ENCODE peak calls at places on chromosomes 1 and 21, in ten cellular contexts. R is ELF-1; Y is activated naive CD4-positive, alpha-beta T cell treated with anti-CD3 and anti-CD28 coated beads, Interleukin-2, amount 50 U/mL, for 16 hours; C is activated CD4-positive, CD25-positive, alpha-beta regulatory T cell treated with anti-CD3 and anti-CD28 coated beads, Interleukin-2, amount 50 U/mL, for 72 hours; I is substantia nigra; B is NCI-H345; P is kidney tubule cell; H is nucleus accumbens; K is glomerular endothelial cell; G is skeletal muscle cell. U is an unnamed sample.

GRCh38 chr1:21913763-21914162 is 23.3 kb downstream of the HSPG2 start:
- DNase-seq in R (no peak), Y (no peak), C (no peak), I (no peak), B (no peak), P (peak), H (peak), K (no peak), G (no peak), U (no peak)

GRCh38 chr1:98342556-98342955 is 319.0 kb upstream of the SNX7 start:
- DNase-seq in R (no peak), Y (no peak), C (no peak), I (no peak), B (no peak), P (peak), H (no peak), K (no peak), G (no peak), U (no peak)

GRCh38 chr1:54459714-54460113 is 53.5 kb upstream of the SSBP3 start:
- DNase-seq in R (no peak), Y (no peak), C (no peak), I (no peak), B (peak), P (no peak), H (no peak), K (no peak), G (no peak), U (peak)

GRCh38 chr1:40703316-40703715 is 11.8 kb downstream of the NFYC start:
- DNase-seq in R (no peak), Y (no peak), C (no peak), I (no peak), B (no peak), P (peak), H (no peak), K (no peak), G (peak), U (no peak)

GRCh38 chr1:39872698-39873097 is 10.6 kb downstream of the TRIT1 start:
- DNase-seq in R (no peak), Y (no peak), C (no peak), I (no peak), B (no peak), P (no peak), H (no peak), K (no peak), G (no peak), U (no peak)

GRCh38 chr1:55854911-55855310 is 639.7 kb upstream of the USP24 start:
- DNase-seq in R (no peak), Y (no peak), C (no peak), I (no peak), B (no peak), P (no peak), H (no peak), K (no peak), G (no peak), U (no peak)

GRCh38 chr1:199691540-199691939 is 336.0 kb upstream of the NR5A2 start:
- DNase-seq in R (no peak), Y (no peak), C (no peak), I (no peak), B (peak), P (peak), H (no peak), K (peak), G (peak), U (no peak)

GRCh38 chr1:97919568-97920261 is 1.1 kb downstream of the DPYD start:
- DNase-seq in R (no peak), Y (no peak), C (no peak), I (no peak), B (no peak), P (peak), H (no peak), K (no peak), G (no peak), U (no peak)

GRCh38 chr1:204685236-204686006 is at the start of gene LRRN2:
- DNase-seq in R (peak), Y (no peak), C (no peak), I (no peak), B (peak), P (peak), H (no peak), K (no peak), G (no peak), U (peak)

GRCh38 chr21:39660596-39660995 is 47.9 kb downstream of the B3GALT5 start:
- DNase-seq in R (peak), Y (no peak), C (no peak), I (no peak), B (no peak), P (peak), H (no peak), K (no peak), G (no peak), U (peak)

GRCh38 chr1:33022650-33023200 is 14.0 kb downstream of the AK2 start:
- DNase-seq in R (no peak), Y (no peak), C (no peak), I (no peak), B (no peak), P (no peak), H (no peak), K (no peak), G (no peak), U (no peak)

GRCh38 chr1:23018661-23019093 is 591 bp upstream of the KDM1A start:
- DNase-seq in R (no peak), Y (no peak), C (no peak), I (no peak), B (no peak), P (no peak), H (no peak), K (no peak), G (no peak), U (no peak)

GRCh38 chr21:45607021-45607921 is 36.3 kb upstream of the PCBP3 start:
- DNase-seq in R (no peak), Y (peak), C (peak), I (no peak), B (no peak), P (peak), H (peak), K (no peak), G (no peak), U (no peak)

GRCh38 chr21:37367301-37367757 is 756 bp downstream of the DYRK1A start:
- DNase-seq in R (no peak), Y (no peak), C (peak), I (no peak), B (peak), P (peak), H (no peak), K (no peak), G (no peak), U (no peak)

GRCh38 chr1:215665212-215665611 is 98.1 kb downstream of the KCTD3 start:
- DNase-seq in R (no peak), Y (no peak), C (no peak), I (no peak), B (no peak), P (peak), H (no peak), K (no peak), G (peak), U (no peak)

GRCh38 chr1:169896013-169896412 is 2.3 kb upstream of the SCYL3 start:
- DNase-seq in R (no peak), Y (no peak), C (no peak), I (no peak), B (no peak), P (peak), H (no peak), K (no peak), G (no peak), U (no peak)

GRCh38 chr1:203650012-203650836 is 23.6 kb downstream of the ATP2B4 start:
- DNase-seq in R (peak), Y (peak), C (peak), I (no peak), B (peak), P (peak), H (no peak), K (no peak), G (no peak), U (peak)

U was measured in retina.